ENCODE peak calls at places on chromosomes 12 and 14, in seven cellular contexts. R is A549, V is psoas muscle, W is thoracic aorta, N is GM23338, P is heart left ventricle, H is pancreas. X is an unnamed sample.

GRCh38 chr14:105783707-105784106 is 257.3 kb downstream of the TMEM121 start:
- DNase-seq in R (no peak), V (no peak), W (no peak), N (no peak), P (no peak), H (no peak), X (no peak)

GRCh38 chr14:31937730-31938346 is 139.3 kb upstream of the ARHGAP5 start:
- DNase-seq in R (peak), V (peak), W (peak), N (no peak), P (peak), H (no peak), X (peak)

GRCh38 chr12:42474391-42474790 is 115.2 kb downstream of the PRICKLE1 start:
- DNase-seq in R (peak), V (no peak), W (no peak), N (no peak), P (no peak), H (no peak), X (no peak)

GRCh38 chr14:38762845-38763244 is 340.2 kb downstream of the SEC23A start:
- DNase-seq in R (no peak), V (no peak), W (no peak), N (no peak), P (no peak), H (no peak), X (no peak)

GRCh38 chr12:70555081-70555480 is 82.1 kb downstream of the PTPRB start:
- DNase-seq in R (no peak), V (no peak), W (no peak), N (peak), P (no peak), H (no peak), X (no peak)

GRCh38 chr12:62909340-62909739 is 25.6 kb downstream of the PPM1H start:
- DNase-seq in R (no peak), V (no peak), W (no peak), N (no peak), P (no peak), H (no peak), X (no peak)

GRCh38 chr12:12336049-12336411 is 14.0 kb downstream of the MANSC1 start:
- DNase-seq in R (no peak), V (no peak), W (no peak), N (no peak), P (no peak), H (no peak), X (no peak)

GRCh38 chr12:120092531-120093335 is 23.8 kb downstream of the RAB35 start:
- DNase-seq in R (no peak), V (peak), W (no peak), N (no peak), P (no peak), H (peak), X (no peak)

GRCh38 chr12:110176745-110177144 is 52.6 kb downstream of the IFT81 start:
- DNase-seq in R (no peak), V (no peak), W (no peak), N (no peak), P (no peak), H (no peak), X (peak)

GRCh38 chr12:30729547-30729946 is 25.2 kb downstream of the CAPRIN2 start:
- DNase-seq in R (no peak), V (no peak), W (no peak), N (no peak), P (no peak), H (no peak), X (no peak)

GRCh38 chr14:74579447-74580274 is 32.4 kb downstream of the LTBP2 start:
- DNase-seq in R (peak), V (peak), W (no peak), N (no peak), P (peak), H (no peak), X (no peak)

GRCh38 chr14:78863143-78863542 is 693.0 kb downstream of the NRXN3 start:
- DNase-seq in R (peak), V (no peak), W (no peak), N (peak), P (no peak), H (no peak), X (no peak)

DNA sequence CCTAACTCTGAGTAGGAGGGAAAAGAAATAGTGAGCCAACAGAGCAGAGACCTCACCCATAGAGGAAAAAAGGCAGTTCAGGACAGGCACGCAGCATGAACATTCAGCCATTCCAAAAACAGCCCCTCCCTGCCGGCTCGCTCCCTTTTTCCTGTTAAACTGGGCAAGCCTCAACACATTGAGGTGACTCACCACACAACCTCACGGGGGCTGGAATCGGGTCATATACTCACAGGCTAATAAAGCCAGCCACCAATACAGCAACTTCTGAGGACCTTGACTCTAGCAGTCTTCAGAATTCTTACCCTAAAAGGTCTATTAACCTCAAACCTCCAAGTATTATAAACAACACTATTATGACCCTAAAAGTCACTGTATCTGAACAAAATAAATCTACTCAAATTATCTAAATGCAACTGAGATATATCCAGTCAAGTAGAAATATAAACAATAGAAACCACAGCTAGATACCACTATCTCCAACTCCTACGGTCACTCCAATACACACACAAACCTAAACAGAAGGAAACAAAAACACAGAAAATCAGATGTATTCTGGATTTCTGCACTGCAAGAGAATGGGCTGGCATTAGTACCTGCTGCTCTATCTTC is 6.3 kb downstream of the YBX3 start:
- DNase-seq in R (peak), V (peak), W (peak), N (peak), P (peak), H (peak), X (peak)
- H3K4me3 ChIP-seq in R (peak), V (peak), W (peak), N (no peak), P (peak), H (no peak), X (no peak)

GRCh38 chr12:65879878-65880277 is 55.6 kb downstream of the HMGA2 start:
- DNase-seq in R (no peak), V (no peak), W (no peak), N (no peak), P (no peak), H (no peak), X (no peak)

GRCh38 chr12:65882504-65882903 is 58.2 kb downstream of the HMGA2 start:
- DNase-seq in R (no peak), V (no peak), W (no peak), N (no peak), P (no peak), H (no peak), X (no peak)

GRCh38 chr12:65881348-65881961 is 57.2 kb downstream of the HMGA2 start:
- DNase-seq in R (no peak), V (peak), W (no peak), N (peak), P (peak), H (no peak), X (no peak)

GRCh38 chr12:65885312-65885711 is 61.0 kb downstream of the HMGA2 start:
- DNase-seq in R (no peak), V (no peak), W (no peak), N (no peak), P (no peak), H (no peak), X (no peak)

GRCh38 chr12:65881965-65882413 is 57.7 kb downstream of the HMGA2 start:
- DNase-seq in R (no peak), V (peak), W (peak), N (peak), P (peak), H (peak), X (peak)
- TF ChIP-seq CTCF in R (no peak), V (peak), W (peak), N (no peak), P (no peak), H (no peak), X (peak)

GRCh38 chr12:26750531-26751171 is 82.3 kb downstream of the ITPR2 start:
- DNase-seq in R (no peak), V (no peak), W (no peak), N (no peak), P (no peak), H (no peak), X (no peak)
- H3K27ac ChIP-seq in R (no peak), V (no peak), W (no peak), N (no peak), P (no peak), H (no peak), X (no peak)

GRCh38 chr12:122884860-122885259 is 11.1 kb downstream of the VPS37B start:
- DNase-seq in R (no peak), V (no peak), W (no peak), N (no peak), P (no peak), H (no peak), X (no peak)
- H3K4me3 ChIP-seq in R (no peak), V (no peak), W (no peak), N (no peak), P (no peak), H (no peak), X (no peak)

GRCh38 chr12:57809425-57809824 is 9.1 kb downstream of the AVIL start:
- DNase-seq in R (no peak), V (no peak), W (no peak), N (no peak), P (no peak), H (no peak), X (no peak)
- TF ChIP-seq CTCF in R (no peak), V (no peak), W (no peak), N (no peak), P (no peak), H (no peak), X (no peak)

DNA sequence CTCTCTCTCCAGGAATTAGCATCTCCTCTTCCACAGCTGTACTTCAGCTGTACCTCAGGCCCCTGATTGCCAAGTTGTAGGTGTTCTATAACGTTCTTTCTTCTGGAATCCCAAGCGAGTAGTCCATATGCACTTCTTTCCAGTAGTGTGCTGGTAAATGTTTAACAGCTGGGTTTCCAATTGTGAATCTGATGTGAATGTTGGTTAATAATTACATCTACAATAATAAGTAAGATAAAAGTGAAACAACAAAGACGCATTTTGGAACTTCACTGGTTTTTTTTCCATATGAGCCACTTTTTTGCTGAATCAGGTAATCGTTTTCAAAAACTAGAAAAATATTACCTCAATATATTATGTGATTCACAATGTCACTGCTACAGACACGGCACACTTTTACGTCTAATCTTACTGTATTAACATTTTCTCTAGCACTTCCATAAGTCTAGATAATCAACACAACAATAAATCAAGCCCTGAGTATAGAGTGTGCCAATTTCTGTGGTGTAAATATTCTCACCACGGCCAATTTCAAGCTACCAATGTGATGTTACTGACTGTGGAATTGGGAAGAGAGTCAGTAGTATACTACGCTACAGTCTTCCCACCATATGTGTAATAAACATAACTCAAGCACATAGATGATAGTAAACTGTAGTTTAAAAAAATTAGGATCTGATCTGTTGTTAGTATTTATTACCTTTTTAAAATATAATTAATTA is 113.0 kb downstream of the ZFP36L1 start:
- DNase-seq in R (no peak), V (no peak), W (no peak), N (no peak), P (no peak), H (no peak), X (no peak)
- H3K27ac ChIP-seq in R (peak), V (no peak), W (no peak), N (no peak), P (no peak), H (no peak), X (peak)

GRCh38 chr12:14156606-14157005 is 175.2 kb upstream of the GRIN2B start:
- DNase-seq in R (no peak), V (no peak), W (no peak), N (no peak), P (no peak), H (no peak), X (no peak)
- H3K4me3 ChIP-seq in R (no peak), V (no peak), W (no peak), N (no peak), P (no peak), H (no peak), X (no peak)

X was measured in heart right ventricle.